ENCODE peak calls at places on chromosomes 6 and 20, in ten cellular contexts. T is GF-D8; I is activated effector memory CD4-positive, alpha-beta T cell treated with Interleukin-2 at 50 U/mL for 16 hours; A is left cardiac atrium; E is AML-193; Q is NCI-H460; P is CD4-positive, CD25-positive, alpha-beta regulatory T cell; M is NCI-H524 treated with DMSO at 0.1 percent for 48 hours; F is SK-MEL-5; Z is HEK293T. U is an unnamed sample.

GRCh38 chr6:169920359-169921020 is 169.1 kb downstream of the ERMARD start:
- DNase-seq in T (no peak), I (no peak), A (no peak), E (no peak), Q (no peak), P (no peak), M (no peak), F (no peak), Z (no peak), U (no peak)

GRCh38 chr20:10637563-10637962 is 36.2 kb downstream of the JAG1 start:
- DNase-seq in T (no peak), I (no peak), A (no peak), E (no peak), Q (no peak), P (no peak), M (no peak), F (no peak), Z (no peak), U (no peak)

GRCh38 chr20:36532388-36532787 is 8.9 kb upstream of the MYL9 start:
- DNase-seq in T (no peak), I (no peak), A (no peak), E (no peak), Q (no peak), P (no peak), M (no peak), F (no peak), Z (no peak), U (no peak)

GRCh38 chr6:22413681-22414305 is 117.0 kb upstream of the PRL start:
- DNase-seq in T (no peak), I (no peak), A (no peak), E (no peak), Q (no peak), P (no peak), M (no peak), F (peak), Z (no peak), U (no peak)

GRCh38 chr20:46544576-46544975 is 5.9 kb downstream of the OCSTAMP start:
- DNase-seq in T (peak), I (no peak), A (no peak), E (peak), Q (no peak), P (no peak), M (no peak), F (no peak), Z (no peak), U (no peak)

GRCh38 chr20:57288676-57289075 is 22.2 kb upstream of the BMP7 start:
- DNase-seq in T (no peak), I (no peak), A (no peak), E (no peak), Q (no peak), P (no peak), M (no peak), F (no peak), Z (no peak), U (no peak)

GRCh38 chr6:109186012-109186411 is 90.7 kb downstream of the CEP57L1 start:
- DNase-seq in T (no peak), I (no peak), A (no peak), E (no peak), Q (no peak), P (no peak), M (no peak), F (no peak), Z (no peak), U (no peak)

GRCh38 chr20:16410626-16411025 is 162.6 kb downstream of the KIF16B start:
- DNase-seq in T (no peak), I (no peak), A (no peak), E (no peak), Q (no peak), P (no peak), M (no peak), F (no peak), Z (no peak), U (no peak)

GRCh38 chr20:36573798-36574277 is 441 bp downstream of the TGIF2 start:
- DNase-seq in T (no peak), I (no peak), A (peak), E (peak), Q (no peak), P (no peak), M (peak), F (peak), Z (no peak), U (no peak)

GRCh38 chr20:43404880-43405279 is 52.8 kb upstream of the SRSF6 start:
- DNase-seq in T (no peak), I (no peak), A (no peak), E (peak), Q (peak), P (no peak), M (no peak), F (peak), Z (no peak), U (no peak)

GRCh38 chr6:89818977-89819335 is 638 bp downstream of the MDN1 start:
- DNase-seq in T (peak), I (no peak), A (no peak), E (peak), Q (no peak), P (peak), M (no peak), F (peak), Z (peak), U (no peak)

GRCh38 chr6:44297063-44298038 is 15.8 kb downstream of the AARS2 start:
- DNase-seq in T (no peak), I (peak), A (peak), E (no peak), Q (peak), P (peak), M (no peak), F (no peak), Z (peak), U (peak)

GRCh38 chr6:41639556-41640371 is 1.5 kb downstream of the MDFI start:
- DNase-seq in T (no peak), I (no peak), A (no peak), E (no peak), Q (no peak), P (no peak), M (no peak), F (no peak), Z (no peak), U (no peak)

GRCh38 chr6:56570434-56571359 is 72.0 kb downstream of the DST start:
- DNase-seq in T (no peak), I (no peak), A (no peak), E (peak), Q (peak), P (no peak), M (no peak), F (peak), Z (peak), U (no peak)

GRCh38 chr6:103798166-103798565 is 1061.6 kb downstream of the HACE1 start:
- DNase-seq in T (no peak), I (no peak), A (no peak), E (no peak), Q (no peak), P (no peak), M (no peak), F (no peak), Z (no peak), U (no peak)

GRCh38 chr6:33490198-33490597 is 35.8 kb downstream of the ZBTB9 start:
- DNase-seq in T (no peak), I (no peak), A (no peak), E (no peak), Q (no peak), P (no peak), M (no peak), F (no peak), Z (no peak), U (no peak)

GRCh38 chr6:111013144-111013905 is 31.5 kb downstream of the RPF2 start:
- DNase-seq in T (no peak), I (no peak), A (no peak), E (no peak), Q (no peak), P (no peak), M (no peak), F (peak), Z (no peak), U (no peak)

GRCh38 chr20:9040874-9041524 is 27.9 kb upstream of the PLCB4 start:
- DNase-seq in T (no peak), I (no peak), A (no peak), E (no peak), Q (no peak), P (no peak), M (no peak), F (no peak), Z (no peak), U (no peak)

GRCh38 chr6:133892444-133893323 is 3.8 kb downstream of the TCF21 start:
- DNase-seq in T (no peak), I (no peak), A (no peak), E (no peak), Q (no peak), P (no peak), M (no peak), F (no peak), Z (no peak), U (no peak)

GRCh38 chr6:43953794-43954310 is 173.4 kb downstream of the MRPL14 start:
- DNase-seq in T (no peak), I (no peak), A (peak), E (no peak), Q (no peak), P (no peak), M (no peak), F (peak), Z (no peak), U (no peak)

GRCh38 chr6:47161176-47161687 is 119.1 kb upstream of the ADGRF1 start:
- DNase-seq in T (no peak), I (no peak), A (no peak), E (peak), Q (no peak), P (no peak), M (no peak), F (peak), Z (no peak), U (no peak)

GRCh38 chr20:24836041-24836533 is 113.0 kb upstream of the CST7 start:
- DNase-seq in T (no peak), I (no peak), A (no peak), E (no peak), Q (no peak), P (no peak), M (no peak), F (no peak), Z (no peak), U (no peak)

GRCh38 chr6:38827024-38827423 is 111.9 kb downstream of the DNAH8 start:
- DNase-seq in T (no peak), I (no peak), A (no peak), E (no peak), Q (no peak), P (no peak), M (peak), F (no peak), Z (no peak), U (no peak)

GRCh38 chr20:9068232-9068781 is 580 bp upstream of the PLCB4 start:
- DNase-seq in T (no peak), I (no peak), A (peak), E (no peak), Q (peak), P (no peak), M (no peak), F (peak), Z (peak), U (no peak)

GRCh38 chr20:32333988-32334885 is 23.9 kb upstream of the ASXL1 start:
- DNase-seq in T (no peak), I (peak), A (peak), E (no peak), Q (peak), P (peak), M (no peak), F (no peak), Z (no peak), U (peak)

GRCh38 chr20:14959506-14960493 is 622.4 kb upstream of the FLRT3 start:
- DNase-seq in T (no peak), I (no peak), A (no peak), E (no peak), Q (no peak), P (no peak), M (no peak), F (no peak), Z (no peak), U (no peak)

GRCh38 chr20:8524716-8525343 is 392.8 kb downstream of the PLCB1 start:
- DNase-seq in T (no peak), I (no peak), A (no peak), E (no peak), Q (no peak), P (no peak), M (no peak), F (no peak), Z (no peak), U (no peak)

GRCh38 chr6:81614292-81614691 is 138.2 kb downstream of the TENT5A start:
- DNase-seq in T (peak), I (no peak), A (no peak), E (no peak), Q (no peak), P (no peak), M (no peak), F (no peak), Z (no peak), U (no peak)

U was measured in activated T-cell treated with anti-CD3 and anti-CD28 coated beads, Interleukin-2, amount 50 U/mL, for 1 hour.